ENCODE peak calls at places on chromosomes 12 and 14, in five cellular contexts. One of them, this sample, is unnamed.

GRCh38 chr12:79366374-79366773 is 324.4 kb downstream of the PAWR start:
- DNase-seq in activated CD4-positive, alpha-beta T cell treated with anti-CD3 and anti-CD28 coated beads for 24 hours: no peak
- DNase-seq in progenitor cell of endocrine pancreas: no peak
- DNase-seq in MM.1S: no peak
- DNase-seq in CD4-positive, alpha-beta T cell: no peak
- DNase-seq in this sample: no peak

GRCh38 chr12:3199551-3200031 is 122.4 kb downstream of the TSPAN9 start:
- DNase-seq in activated CD4-positive, alpha-beta T cell treated with anti-CD3 and anti-CD28 coated beads for 24 hours: no peak
- DNase-seq in progenitor cell of endocrine pancreas: peak
- DNase-seq in MM.1S: no peak
- DNase-seq in CD4-positive, alpha-beta T cell: no peak
- DNase-seq in this sample: peak

GRCh38 chr14:54893151-54893760 is 9.4 kb downstream of the GCH1 start:
- DNase-seq in activated CD4-positive, alpha-beta T cell treated with anti-CD3 and anti-CD28 coated beads for 24 hours: no peak
- DNase-seq in progenitor cell of endocrine pancreas: no peak
- DNase-seq in MM.1S: no peak
- DNase-seq in CD4-positive, alpha-beta T cell: no peak
- DNase-seq in this sample: peak

GRCh38 chr12:88993655-88994054 is 358.6 kb downstream of the DUSP6 start:
- DNase-seq in activated CD4-positive, alpha-beta T cell treated with anti-CD3 and anti-CD28 coated beads for 24 hours: no peak
- DNase-seq in progenitor cell of endocrine pancreas: no peak
- DNase-seq in MM.1S: peak
- DNase-seq in CD4-positive, alpha-beta T cell: no peak
- DNase-seq in this sample: peak

GRCh38 chr14:72907327-72907826 is 13.5 kb upstream of the DPF3 start:
- DNase-seq in activated CD4-positive, alpha-beta T cell treated with anti-CD3 and anti-CD28 coated beads for 24 hours: no peak
- DNase-seq in progenitor cell of endocrine pancreas: no peak
- DNase-seq in MM.1S: no peak
- DNase-seq in CD4-positive, alpha-beta T cell: no peak
- DNase-seq in this sample: peak

GRCh38 chr14:75126121-75126544 is 715 bp downstream of the NEK9 start:
- DNase-seq in activated CD4-positive, alpha-beta T cell treated with anti-CD3 and anti-CD28 coated beads for 24 hours: no peak
- DNase-seq in progenitor cell of endocrine pancreas: no peak
- DNase-seq in MM.1S: no peak
- DNase-seq in CD4-positive, alpha-beta T cell: no peak
- DNase-seq in this sample: peak

GRCh38 chr14:91094772-91095171 is 19.1 kb upstream of the DGLUCY start:
- DNase-seq in activated CD4-positive, alpha-beta T cell treated with anti-CD3 and anti-CD28 coated beads for 24 hours: no peak
- DNase-seq in progenitor cell of endocrine pancreas: no peak
- DNase-seq in MM.1S: no peak
- DNase-seq in CD4-positive, alpha-beta T cell: no peak
- DNase-seq in this sample: no peak

GRCh38 chr12:114248527-114248926 is 157.4 kb downstream of the TBX5 start:
- DNase-seq in activated CD4-positive, alpha-beta T cell treated with anti-CD3 and anti-CD28 coated beads for 24 hours: no peak
- DNase-seq in progenitor cell of endocrine pancreas: no peak
- DNase-seq in MM.1S: no peak
- DNase-seq in CD4-positive, alpha-beta T cell: no peak
- DNase-seq in this sample: no peak

GRCh38 chr14:39247256-39247655 is 13.5 kb downstream of the MIA2 start:
- DNase-seq in activated CD4-positive, alpha-beta T cell treated with anti-CD3 and anti-CD28 coated beads for 24 hours: no peak
- DNase-seq in progenitor cell of endocrine pancreas: no peak
- DNase-seq in MM.1S: no peak
- DNase-seq in CD4-positive, alpha-beta T cell: no peak
- DNase-seq in this sample: peak

GRCh38 chr12:6114476-6114870 is 10.0 kb downstream of the VWF start:
- DNase-seq in activated CD4-positive, alpha-beta T cell treated with anti-CD3 and anti-CD28 coated beads for 24 hours: no peak
- DNase-seq in progenitor cell of endocrine pancreas: no peak
- DNase-seq in MM.1S: no peak
- DNase-seq in CD4-positive, alpha-beta T cell: no peak
- DNase-seq in this sample: no peak

This sample was measured in fibroblast of villous mesenchyme.